ENCODE peak calls at places on chromosome 22, in four cellular contexts. F is endothelial cell of umbilical vein, J is SK-N-MC, S is colonic mucosa. D is an unnamed sample.

GRCh38 chr22:49872347-49872746 is 18.7 kb downstream of the ZBED4 start:
- DNase-seq in J (no peak), S (no peak), F (no peak), D (no peak)

GRCh38 chr22:49760280-49760629 is 67.4 kb downstream of the BRD1 start:
- DNase-seq in J (no peak), S (peak), F (no peak), D (no peak)

GRCh38 chr22:33401291-33401690 is 343.1 kb upstream of the SYN3 start:
- DNase-seq in F (no peak), J (no peak), S (no peak), D (peak)

GRCh38 chr22:19062909-19063308 is 59.3 kb downstream of the DGCR2 start:
- DNase-seq in S (no peak), J (no peak), F (no peak), D (no peak)

GRCh38 chr22:46377566-46378498 is 42.3 kb downstream of the TRMU start:
- DNase-seq in S (peak), J (no peak), F (no peak), D (peak)

GRCh38 chr22:42368379-42369249 is 63.6 kb downstream of the NFAM1 start:
- DNase-seq in J (no peak), S (peak), F (no peak), D (no peak)

GRCh38 chr22:42432818-42433217 is 615 bp upstream of the NFAM1 start:
- DNase-seq in J (no peak), S (no peak), F (no peak), D (no peak)

GRCh38 chr22:31045900-31046587 is 35.1 kb upstream of the SMTN start:
- DNase-seq in S (no peak), J (no peak), F (no peak), D (no peak)

GRCh38 chr22:48532986-48533385 is 1294.7 kb downstream of the BRD1 start:
- DNase-seq in F (no peak), J (no peak), S (no peak), D (no peak)

GRCh38 chr22:37485006-37485713 is 1.0 kb downstream of the MFNG start:
- DNase-seq in J (no peak), F (peak), S (no peak), D (no peak)
- H3K4me3 ChIP-seq in J (no peak), F (peak), S (peak), D (no peak)

GRCh38 chr22:20205464-20205963 is 54.7 kb upstream of the CCDC188 start:
- DNase-seq in F (no peak), J (no peak), S (no peak), D (no peak)
- H3K9ac ChIP-seq in F (no peak), J (peak), S (no peak), D (no peak)

GRCh38 chr22:39212721-39213376 is 31.9 kb downstream of the PDGFB start:
- DNase-seq in F (no peak), J (no peak), S (no peak), D (no peak)

GRCh38 chr22:39215430-39216142 is 29.2 kb downstream of the PDGFB start:
- DNase-seq in F (no peak), J (no peak), S (no peak), D (no peak)

GRCh38 chr22:39215070-39215396 is 29.7 kb downstream of the PDGFB start:
- DNase-seq in F (no peak), J (no peak), S (no peak), D (no peak)

GRCh38 chr22:39214383-39215069 is 30.3 kb downstream of the PDGFB start:
- DNase-seq in J (no peak), S (no peak), F (no peak), D (peak)

DNA sequence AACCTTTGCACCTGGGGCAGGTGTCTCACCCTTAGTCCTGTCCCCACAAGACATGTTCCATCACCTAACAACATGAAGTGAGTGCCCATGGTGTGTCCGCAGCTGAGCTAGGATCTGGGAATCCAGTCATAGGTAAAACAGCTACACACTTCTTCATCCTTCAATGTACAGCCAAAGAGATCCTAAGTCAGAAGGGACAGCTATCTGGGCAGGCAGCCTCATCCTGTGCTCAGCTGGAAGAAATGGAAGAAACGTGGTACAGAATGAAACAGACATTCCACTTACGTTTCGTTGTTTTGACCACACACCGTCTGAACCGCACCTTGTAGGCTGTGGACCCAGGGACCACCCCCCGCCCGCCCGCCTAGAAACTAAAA is 30.8 kb downstream of the PDGFB start:
- DNase-seq in J (no peak), S (no peak), F (no peak), D (no peak)
- H3K4me3 ChIP-seq in J (no peak), S (no peak), F (no peak), D (no peak)

GRCh38 chr22:45284705-45285305 is at the start of gene UPK3A:
- DNase-seq in F (peak), S (peak), J (no peak), D (peak)
- H3K9ac ChIP-seq in F (no peak), S (peak), J (no peak), D (no peak)

GRCh38 chr22:35442471-35442870 is 42.5 kb downstream of the MCM5 start:
- DNase-seq in J (no peak), F (no peak), S (no peak), D (no peak)

GRCh38 chr22:35439365-35439717 is 39.4 kb downstream of the MCM5 start:
- DNase-seq in F (no peak), S (no peak), J (no peak), D (no peak)

GRCh38 chr22:35437038-35437437 is 37.1 kb downstream of the MCM5 start:
- DNase-seq in J (no peak), F (no peak), S (no peak), D (no peak)

GRCh38 chr22:35441489-35442100 is 41.7 kb downstream of the MCM5 start:
- DNase-seq in S (no peak), F (no peak), J (no peak), D (no peak)

GRCh38 chr22:35440129-35440528 is 40.2 kb downstream of the MCM5 start:
- DNase-seq in J (no peak), S (no peak), F (no peak), D (no peak)
- H3K4me3 ChIP-seq in J (no peak), S (no peak), F (no peak), D (no peak)

DNA sequence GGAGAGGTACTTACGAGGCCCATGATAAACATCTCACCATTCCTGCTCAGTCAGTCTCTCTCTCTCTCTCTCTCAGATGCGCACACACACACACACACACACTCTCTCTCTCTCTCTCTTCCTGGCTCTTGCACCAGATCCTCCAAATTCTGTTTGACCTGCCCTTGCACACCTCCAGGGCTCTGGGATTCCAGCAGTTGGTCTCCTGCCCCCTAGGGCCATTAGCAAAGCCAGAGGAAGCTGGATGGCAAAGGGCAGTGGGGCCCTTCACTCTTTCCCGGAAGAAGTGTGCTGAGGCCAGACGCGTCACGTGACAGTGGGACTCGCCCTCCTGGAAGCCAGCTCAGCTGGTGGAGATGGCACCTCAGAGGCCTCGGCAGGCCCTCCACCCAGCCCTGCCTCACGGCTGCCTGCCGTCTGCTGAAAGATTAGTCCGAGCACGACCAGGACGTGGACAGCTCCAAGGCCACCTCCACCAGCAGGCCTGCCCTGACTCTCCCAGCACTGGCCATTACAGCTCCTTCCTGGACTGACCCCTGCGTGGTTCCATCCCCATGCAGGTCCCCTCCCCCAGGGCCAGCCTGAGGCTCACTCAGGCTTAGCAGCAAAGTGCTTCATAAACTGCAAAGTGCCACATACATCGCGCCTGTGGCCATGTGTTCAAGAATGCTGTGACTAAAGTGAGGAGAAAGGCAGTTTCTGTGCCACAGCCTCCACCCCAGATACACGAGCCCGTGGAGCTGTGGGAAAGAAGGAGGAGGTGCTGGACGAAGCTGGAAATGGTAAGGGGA is 3.7 kb downstream of the PDGFB start:
- DNase-seq in F (peak), S (peak), J (no peak), D (no peak)
- H3K9ac ChIP-seq in F (peak), S (peak), J (no peak), D (no peak)

D was measured in adipocyte.